ENCODE peak calls at places on chromosomes 16 and 17, in nine cellular contexts. One of them, this sample, is unnamed.

GRCh38 chr16:3461120-3461519 is 17.6 kb downstream of the NAA60 start:
- DNase-seq in GM23338: no peak
- DNase-seq in stomach: no peak
- DNase-seq in sigmoid colon: no peak
- DNase-seq in H1: no peak
- DNase-seq in SK-N-MC: no peak
- DNase-seq in HCT116: no peak
- DNase-seq in HL-60: no peak
- DNase-seq in GM12891: no peak
- DNase-seq in this sample: no peak

GRCh38 chr16:65889533-65889966 is 476.9 kb upstream of the CDH5 start:
- DNase-seq in stomach: no peak
- DNase-seq in HL-60: no peak
- DNase-seq in sigmoid colon: no peak
- DNase-seq in GM23338: no peak
- DNase-seq in H1: no peak
- DNase-seq in HCT116: no peak
- DNase-seq in GM12891: no peak
- DNase-seq in SK-N-MC: no peak
- DNase-seq in this sample: no peak

GRCh38 chr17:14156689-14157088 is 80.0 kb downstream of the CDRT15 start:
- DNase-seq in stomach: no peak
- DNase-seq in SK-N-MC: peak
- DNase-seq in H1: no peak
- DNase-seq in GM23338: no peak
- DNase-seq in HL-60: peak
- DNase-seq in HCT116: no peak
- DNase-seq in GM12891: no peak
- DNase-seq in sigmoid colon: no peak
- DNase-seq in this sample: no peak

GRCh38 chr16:345686-346231 is 6.8 kb downstream of the AXIN1 start:
- DNase-seq in SK-N-MC: no peak
- DNase-seq in stomach: no peak
- DNase-seq in H1: no peak
- DNase-seq in GM23338: no peak
- DNase-seq in sigmoid colon: no peak
- DNase-seq in HL-60: no peak
- DNase-seq in GM12891: no peak
- DNase-seq in HCT116: no peak
- DNase-seq in this sample: no peak

GRCh38 chr16:12501727-12502457 is 301.8 kb downstream of the CPPED1 start:
- DNase-seq in stomach: no peak
- DNase-seq in GM23338: no peak
- DNase-seq in HL-60: no peak
- DNase-seq in H1: no peak
- DNase-seq in sigmoid colon: peak
- DNase-seq in SK-N-MC: no peak
- DNase-seq in GM12891: no peak
- DNase-seq in HCT116: no peak
- DNase-seq in this sample: no peak

GRCh38 chr16:77374384-77374783 is 60.5 kb downstream of the ADAMTS18 start:
- DNase-seq in GM12891: no peak
- DNase-seq in H1: no peak
- DNase-seq in HL-60: no peak
- DNase-seq in HCT116: no peak
- DNase-seq in sigmoid colon: no peak
- DNase-seq in stomach: no peak
- DNase-seq in GM23338: peak
- DNase-seq in SK-N-MC: no peak
- DNase-seq in this sample: no peak

GRCh38 chr17:1726626-1727257 is 2.2 kb downstream of the WDR81 start:
- DNase-seq in stomach: no peak
- DNase-seq in sigmoid colon: no peak
- DNase-seq in SK-N-MC: no peak
- DNase-seq in H1: no peak
- DNase-seq in HL-60: no peak
- DNase-seq in HCT116: no peak
- DNase-seq in GM23338: no peak
- DNase-seq in GM12891: no peak
- DNase-seq in this sample: no peak

GRCh38 chr16:50531359-50531758 is 16.8 kb upstream of the NKD1 start:
- DNase-seq in sigmoid colon: no peak
- DNase-seq in SK-N-MC: no peak
- DNase-seq in HCT116: no peak
- DNase-seq in GM23338: no peak
- DNase-seq in GM12891: no peak
- DNase-seq in stomach: peak
- DNase-seq in H1: no peak
- DNase-seq in HL-60: no peak
- DNase-seq in this sample: peak

GRCh38 chr17:74761931-74762330 is 13.5 kb downstream of the NHERF1 start:
- DNase-seq in HL-60: no peak
- DNase-seq in H1: no peak
- DNase-seq in GM12891: no peak
- DNase-seq in SK-N-MC: no peak
- DNase-seq in stomach: no peak
- DNase-seq in HCT116: no peak
- DNase-seq in sigmoid colon: no peak
- DNase-seq in GM23338: no peak
- DNase-seq in this sample: no peak

GRCh38 chr17:74760404-74761105 is 12.1 kb downstream of the NHERF1 start:
- DNase-seq in GM23338: no peak
- DNase-seq in SK-N-MC: no peak
- DNase-seq in GM12891: no peak
- DNase-seq in stomach: no peak
- DNase-seq in HCT116: no peak
- DNase-seq in sigmoid colon: no peak
- DNase-seq in H1: no peak
- DNase-seq in HL-60: no peak
- DNase-seq in this sample: no peak

GRCh38 chr17:74761419-74761818 is 13.0 kb downstream of the NHERF1 start:
- DNase-seq in GM23338: no peak
- DNase-seq in GM12891: no peak
- DNase-seq in stomach: no peak
- DNase-seq in sigmoid colon: no peak
- DNase-seq in SK-N-MC: no peak
- DNase-seq in HL-60: no peak
- DNase-seq in H1: no peak
- DNase-seq in HCT116: no peak
- DNase-seq in this sample: no peak

GRCh38 chr17:74766413-74766812 is 9.7 kb downstream of the NAT9 start:
- DNase-seq in stomach: no peak
- DNase-seq in GM23338: no peak
- DNase-seq in sigmoid colon: no peak
- DNase-seq in HL-60: no peak
- DNase-seq in SK-N-MC: no peak
- DNase-seq in GM12891: no peak
- DNase-seq in HCT116: no peak
- DNase-seq in H1: no peak
- DNase-seq in this sample: no peak

DNA sequence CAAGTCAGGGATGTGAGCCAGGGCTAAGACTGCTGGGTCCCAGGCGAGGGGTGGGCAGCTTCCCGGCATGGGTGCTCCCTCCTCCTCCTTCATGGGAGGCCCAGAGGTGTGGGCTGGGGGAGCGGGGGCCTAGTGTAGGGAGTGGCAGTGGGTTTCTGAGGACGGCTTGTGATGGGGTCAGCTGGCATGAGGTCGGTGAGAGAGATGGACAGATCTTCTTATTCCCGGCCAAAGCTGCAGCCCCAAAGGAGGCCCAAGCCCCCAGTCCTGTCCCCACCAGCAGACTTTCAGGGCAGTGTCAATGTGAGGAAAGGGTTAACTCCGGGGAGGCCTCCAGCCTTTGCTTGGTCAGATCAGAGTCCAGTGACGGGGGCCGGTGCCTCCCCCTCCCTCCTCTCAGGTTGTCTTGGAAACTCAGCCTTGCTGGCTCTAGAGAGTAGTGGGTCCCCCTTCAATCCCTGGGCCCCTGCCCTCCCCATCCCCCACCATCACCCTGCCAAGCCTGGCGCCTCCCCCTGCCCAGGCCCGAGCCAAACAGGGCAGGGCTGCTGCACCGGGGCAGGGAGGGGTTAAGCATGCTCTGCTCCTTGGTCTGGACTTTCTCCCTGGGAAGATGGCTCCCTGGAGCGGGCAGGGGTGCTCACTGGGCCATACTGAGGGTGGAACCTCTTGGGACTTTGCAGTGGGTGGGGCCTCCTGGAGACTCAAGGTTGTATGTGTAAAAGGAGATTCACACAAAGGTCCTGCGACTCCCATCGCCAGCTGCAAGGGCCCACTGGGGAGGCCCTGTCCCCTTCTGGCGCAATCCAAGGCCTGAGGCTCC is 12.4 kb downstream of the NAT9 start:
- DNase-seq in stomach: no peak
- DNase-seq in sigmoid colon: no peak
- DNase-seq in H1: no peak
- DNase-seq in HL-60: no peak
- DNase-seq in GM23338: no peak
- DNase-seq in GM12891: no peak
- DNase-seq in SK-N-MC: no peak
- DNase-seq in HCT116: no peak
- DNase-seq in this sample: no peak
- TF ChIP-seq POLR2AphosphoS5 in stomach: no peak
- TF ChIP-seq POLR2AphosphoS5 in sigmoid colon: no peak
- TF ChIP-seq POLR2AphosphoS5 in H1: no peak
- TF ChIP-seq POLR2AphosphoS5 in HL-60: no peak
- TF ChIP-seq POLR2AphosphoS5 in GM23338: no peak
- TF ChIP-seq POLR2AphosphoS5 in GM12891: no peak
- TF ChIP-seq POLR2AphosphoS5 in SK-N-MC: no peak
- TF ChIP-seq POLR2AphosphoS5 in HCT116: no peak
- TF ChIP-seq POLR2AphosphoS5 in this sample: no peak

DNA sequence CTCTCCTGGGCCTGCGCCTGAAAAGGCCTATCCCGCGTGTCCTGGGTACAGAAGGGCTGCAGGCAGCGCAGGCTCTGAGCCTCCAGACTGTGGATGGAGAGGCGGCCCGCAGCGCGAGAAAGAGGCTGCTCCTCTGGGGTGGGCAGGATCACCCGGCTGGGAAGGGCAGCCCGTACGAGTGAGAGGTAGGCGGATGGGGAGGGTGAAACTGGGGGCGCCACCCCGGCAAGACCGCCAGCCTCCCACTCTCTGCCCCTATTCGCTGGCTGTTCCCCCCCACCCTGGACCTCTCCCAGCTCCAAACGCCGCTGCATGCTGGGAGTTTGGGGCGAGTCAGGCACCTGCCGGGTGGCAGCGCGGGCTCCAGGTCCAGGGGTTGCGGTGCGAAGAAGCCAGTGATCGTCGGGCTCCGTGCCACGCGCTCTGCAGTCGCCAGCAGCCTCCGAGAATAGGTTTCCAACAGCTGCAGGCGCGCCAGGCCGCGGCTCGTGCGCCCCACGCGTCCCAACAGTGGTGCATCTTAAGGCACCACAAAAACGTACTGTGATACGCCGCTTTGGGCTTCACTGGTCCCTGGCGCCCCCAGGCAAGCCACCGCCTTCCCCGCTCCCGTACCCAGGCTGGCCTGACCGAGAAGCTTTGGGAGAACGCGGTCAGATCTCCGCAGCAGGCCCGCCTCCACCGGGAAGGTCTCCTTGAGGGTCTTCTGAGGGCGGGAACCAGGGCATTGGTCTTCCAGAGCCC is 1.1 kb downstream of the NOXO1 start:
- DNase-seq in stomach: peak
- DNase-seq in HL-60: no peak
- DNase-seq in GM23338: peak
- DNase-seq in sigmoid colon: no peak
- DNase-seq in GM12891: no peak
- DNase-seq in HCT116: no peak
- DNase-seq in H1: no peak
- DNase-seq in SK-N-MC: no peak
- DNase-seq in this sample: no peak
- TF ChIP-seq POLR2AphosphoS5 in stomach: no peak
- TF ChIP-seq POLR2AphosphoS5 in HL-60: peak
- TF ChIP-seq POLR2AphosphoS5 in GM23338: no peak
- TF ChIP-seq POLR2AphosphoS5 in sigmoid colon: no peak
- TF ChIP-seq POLR2AphosphoS5 in GM12891: no peak
- TF ChIP-seq POLR2AphosphoS5 in HCT116: peak
- TF ChIP-seq POLR2AphosphoS5 in H1: peak
- TF ChIP-seq POLR2AphosphoS5 in SK-N-MC: no peak
- TF ChIP-seq POLR2AphosphoS5 in this sample: no peak

GRCh38 chr17:82269138-82269881 is 4.2 kb downstream of the CSNK1D start:
- DNase-seq in HL-60: no peak
- DNase-seq in sigmoid colon: no peak
- DNase-seq in HCT116: no peak
- DNase-seq in GM12891: no peak
- DNase-seq in H1: no peak
- DNase-seq in stomach: no peak
- DNase-seq in GM23338: no peak
- DNase-seq in SK-N-MC: no peak
- DNase-seq in this sample: no peak
- TF ChIP-seq POLR2AphosphoS5 in HL-60: no peak
- TF ChIP-seq POLR2AphosphoS5 in sigmoid colon: no peak
- TF ChIP-seq POLR2AphosphoS5 in HCT116: no peak
- TF ChIP-seq POLR2AphosphoS5 in GM12891: peak
- TF ChIP-seq POLR2AphosphoS5 in H1: no peak
- TF ChIP-seq POLR2AphosphoS5 in stomach: no peak
- TF ChIP-seq POLR2AphosphoS5 in GM23338: no peak
- TF ChIP-seq POLR2AphosphoS5 in SK-N-MC: no peak
- TF ChIP-seq POLR2AphosphoS5 in this sample: no peak

GRCh38 chr17:81239714-81240555 is 817 bp downstream of the NDUFAF8 start:
- DNase-seq in SK-N-MC: no peak
- DNase-seq in HCT116: no peak
- DNase-seq in GM12891: no peak
- DNase-seq in H1: no peak
- DNase-seq in stomach: no peak
- DNase-seq in HL-60: peak
- DNase-seq in sigmoid colon: no peak
- DNase-seq in GM23338: peak
- DNase-seq in this sample: no peak

GRCh38 chr17:81241203-81241602 is 2.1 kb downstream of the NDUFAF8 start:
- DNase-seq in HL-60: no peak
- DNase-seq in GM12891: no peak
- DNase-seq in HCT116: no peak
- DNase-seq in stomach: no peak
- DNase-seq in GM23338: no peak
- DNase-seq in SK-N-MC: no peak
- DNase-seq in H1: no peak
- DNase-seq in sigmoid colon: no peak
- DNase-seq in this sample: no peak

GRCh38 chr17:81242421-81243332 is 3.6 kb downstream of the NDUFAF8 start:
- DNase-seq in GM12891: no peak
- DNase-seq in GM23338: no peak
- DNase-seq in HCT116: no peak
- DNase-seq in H1: no peak
- DNase-seq in stomach: no peak
- DNase-seq in SK-N-MC: no peak
- DNase-seq in sigmoid colon: no peak
- DNase-seq in HL-60: no peak
- DNase-seq in this sample: no peak

GRCh38 chr17:81243333-81243664 is 4.2 kb downstream of the NDUFAF8 start:
- DNase-seq in HCT116: no peak
- DNase-seq in HL-60: no peak
- DNase-seq in GM23338: no peak
- DNase-seq in GM12891: no peak
- DNase-seq in sigmoid colon: no peak
- DNase-seq in stomach: no peak
- DNase-seq in H1: no peak
- DNase-seq in SK-N-MC: no peak
- DNase-seq in this sample: no peak

GRCh38 chr17:81241648-81242420 is 2.7 kb downstream of the NDUFAF8 start:
- DNase-seq in GM12891: peak
- DNase-seq in HCT116: no peak
- DNase-seq in HL-60: peak
- DNase-seq in SK-N-MC: no peak
- DNase-seq in stomach: peak
- DNase-seq in sigmoid colon: no peak
- DNase-seq in GM23338: peak
- DNase-seq in H1: peak
- DNase-seq in this sample: no peak
- TF ChIP-seq POLR2AphosphoS5 in GM12891: peak
- TF ChIP-seq POLR2AphosphoS5 in HCT116: peak
- TF ChIP-seq POLR2AphosphoS5 in HL-60: no peak
- TF ChIP-seq POLR2AphosphoS5 in SK-N-MC: no peak
- TF ChIP-seq POLR2AphosphoS5 in stomach: no peak
- TF ChIP-seq POLR2AphosphoS5 in sigmoid colon: no peak
- TF ChIP-seq POLR2AphosphoS5 in GM23338: no peak
- TF ChIP-seq POLR2AphosphoS5 in H1: no peak
- TF ChIP-seq POLR2AphosphoS5 in this sample: no peak

This sample was measured in vagina.